ENCODE peak calls at places on chromosomes 1 and 21, in six cellular contexts. K is C1 segment of cervical spinal cord; R is AG08396; C is HEK293T; O is activated CD4-positive, CD25-positive, alpha-beta regulatory T cell treated with anti-CD3 and anti-CD28 coated beads, Interleukin-2, amount 50 U/mL, for 72 hours; B is LHCN-M2. S is an unnamed sample.
A peak's percentile ranks its signal among the peaks of the same experiment; 100 is the strongest.

GRCh38 chr1:93700532-93701469 is 19.2 kb upstream of the BCAR3 start:
- DNase-seq in K (no peak), R (no peak), C (no peak), O (no peak), B (no peak), S (no peak)

GRCh38 chr1:78004719-78005346 is at the start of gene DNAJB4:
- DNase-seq in K (peak; percentile 67), R (peak; percentile 77), C (peak; percentile 83), O (no peak), B (peak; percentile 99), S (peak; percentile 52)

GRCh38 chr1:46131093-46131492 is 1.3 kb downstream of the PIK3R3 start:
- DNase-seq in K (no peak), R (no peak), C (no peak), O (no peak), B (no peak), S (no peak)

GRCh38 chr1:32817815-32818786 is 648 bp downstream of the S100PBP start:
- DNase-seq in K (peak; percentile 77), R (peak; percentile 68), C (peak; percentile 82), O (no peak), B (peak; percentile 67), S (peak; percentile 56)

GRCh38 chr1:183038913-183039312 is 15.7 kb downstream of the LAMC1 start:
- DNase-seq in K (no peak), R (no peak), C (no peak), O (no peak), B (no peak), S (no peak)

GRCh38 chr1:48058135-48058534 is 61.0 kb upstream of the TRABD2B start:
- DNase-seq in K (no peak), R (no peak), C (no peak), O (no peak), B (no peak), S (no peak)

GRCh38 chr1:24427469-24427862 is 11.9 kb downstream of the NIPAL3 start:
- DNase-seq in K (no peak), R (no peak), C (no peak), O (no peak), B (no peak), S (no peak)

GRCh38 chr1:214830956-214831355 is 228.0 kb downstream of the CENPF start:
- DNase-seq in K (no peak), R (no peak), C (no peak), O (no peak), B (no peak), S (no peak)

GRCh38 chr21:29843818-29844217 is 96.0 kb downstream of the GRIK1 start:
- DNase-seq in K (no peak), R (no peak), C (no peak), O (no peak), B (no peak), S (no peak)

GRCh38 chr1:46983825-46984586 is 39.5 kb upstream of the CYP4X1 start:
- DNase-seq in K (no peak), R (no peak), C (no peak), O (no peak), B (no peak), S (no peak)

S was measured in frontal cortex.